ENCODE peak calls at places on chromosomes 4 and X, in nine cellular contexts. N is mesendoderm; K is CD4-positive, CD25-positive, alpha-beta regulatory T cell; Y is stomach; F is CD8-positive, alpha-beta memory T cell; X is colonic mucosa; E is OCI-LY7; D is heart left ventricle; L is thoracic aorta. R is an unnamed sample. For H3K4me1, the result is how much of the 10 kb centered on the place peaks cover.

GRCh38 chr4:40335508-40335860 is 351 bp downstream of the CHRNA9 start:
- DNase-seq in D (no peak), Y (no peak), N (peak), E (no peak), K (no peak), L (no peak), F (no peak), X (no peak), R (no peak)

GRCh38 chr4:40160258-40160657 is 36.6 kb upstream of the RHOH start:
- DNase-seq in E (no peak), F (no peak), X (no peak), N (no peak), D (no peak), Y (no peak), L (no peak), K (no peak), R (no peak)

GRCh38 chr4:98662619-98663225 is 4.3 kb upstream of the TSPAN5 start:
- DNase-seq in D (no peak), K (peak), X (no peak), E (no peak), L (no peak), N (peak), F (peak), Y (no peak), R (peak)

GRCh38 chrX:29231800-29232199 is 644.6 kb downstream of the IL1RAPL1 start:
- DNase-seq in N (peak), K (no peak), Y (no peak), L (no peak), E (no peak), F (no peak), D (no peak), X (no peak), R (no peak)

GRCh38 chr4:52588097-52588496 is 71.0 kb downstream of the USP46 start:
- DNase-seq in F (no peak), E (peak), K (no peak), Y (no peak), N (peak), X (no peak), L (no peak), D (peak), R (peak)

GRCh38 chr4:52126946-52127345 is 75.8 kb downstream of the SPATA18 start:
- DNase-seq in F (no peak), L (no peak), D (no peak), Y (no peak), X (no peak), N (peak), E (no peak), K (no peak), R (no peak)

GRCh38 chr4:89509708-89510269 is 202.2 kb upstream of the GPRIN3 start:
- DNase-seq in Y (no peak), E (no peak), F (no peak), X (no peak), D (no peak), N (no peak), L (no peak), K (no peak), R (no peak)

GRCh38 chrX:55758033-55758432 is 40.5 kb downstream of the RRAGB start:
- DNase-seq in E (no peak), X (no peak), Y (no peak), D (no peak), L (no peak), K (no peak), F (no peak), N (no peak), R (no peak)

GRCh38 chr4:39308576-39308975 is 57.6 kb downstream of the RFC1 start:
- DNase-seq in F (no peak), K (no peak), D (peak), N (no peak), E (no peak), X (no peak), L (no peak), Y (no peak), R (no peak)

GRCh38 chr4:6732441-6733357 is 16.7 kb downstream of the BLOC1S4 start:
- DNase-seq in E (no peak), D (peak), Y (peak), K (no peak), L (no peak), F (no peak), N (peak), X (peak), R (peak)

GRCh38 chr4:158912390-158913175 is 143.8 kb downstream of the FNIP2 start:
- DNase-seq in K (no peak), D (no peak), X (no peak), F (no peak), L (no peak), E (no peak), Y (no peak), N (no peak), R (no peak)

DNA sequence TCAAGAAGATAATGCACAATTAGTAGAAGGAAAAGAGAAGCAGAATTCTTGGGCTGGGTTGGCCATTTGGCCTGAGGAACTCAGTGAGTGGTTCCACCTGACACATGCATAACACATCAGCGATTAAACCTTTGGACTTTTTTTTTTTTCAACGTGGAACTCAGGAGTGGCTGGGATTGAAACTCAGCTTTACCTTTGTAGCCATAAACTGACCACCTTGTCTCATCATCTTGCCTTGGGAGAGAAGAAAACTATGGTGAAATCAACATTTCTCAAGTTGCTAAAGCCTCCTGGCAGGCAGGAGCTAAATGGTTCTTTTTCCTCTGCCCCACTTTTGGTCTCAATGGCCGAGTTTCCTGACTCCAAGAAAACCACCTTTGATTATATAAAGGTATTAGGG is 16.3 kb downstream of the PTTG2 start:
- DNase-seq in E (no peak), D (no peak), Y (no peak), L (no peak), N (no peak), K (no peak), X (no peak), F (no peak), R (peak)
- H3K4me1 ChIP-seq in E (half or more), D (under half), Y (under half), L (half or more), N (under half), K (under half), X (under half), F (under half), R (under half)

DNA sequence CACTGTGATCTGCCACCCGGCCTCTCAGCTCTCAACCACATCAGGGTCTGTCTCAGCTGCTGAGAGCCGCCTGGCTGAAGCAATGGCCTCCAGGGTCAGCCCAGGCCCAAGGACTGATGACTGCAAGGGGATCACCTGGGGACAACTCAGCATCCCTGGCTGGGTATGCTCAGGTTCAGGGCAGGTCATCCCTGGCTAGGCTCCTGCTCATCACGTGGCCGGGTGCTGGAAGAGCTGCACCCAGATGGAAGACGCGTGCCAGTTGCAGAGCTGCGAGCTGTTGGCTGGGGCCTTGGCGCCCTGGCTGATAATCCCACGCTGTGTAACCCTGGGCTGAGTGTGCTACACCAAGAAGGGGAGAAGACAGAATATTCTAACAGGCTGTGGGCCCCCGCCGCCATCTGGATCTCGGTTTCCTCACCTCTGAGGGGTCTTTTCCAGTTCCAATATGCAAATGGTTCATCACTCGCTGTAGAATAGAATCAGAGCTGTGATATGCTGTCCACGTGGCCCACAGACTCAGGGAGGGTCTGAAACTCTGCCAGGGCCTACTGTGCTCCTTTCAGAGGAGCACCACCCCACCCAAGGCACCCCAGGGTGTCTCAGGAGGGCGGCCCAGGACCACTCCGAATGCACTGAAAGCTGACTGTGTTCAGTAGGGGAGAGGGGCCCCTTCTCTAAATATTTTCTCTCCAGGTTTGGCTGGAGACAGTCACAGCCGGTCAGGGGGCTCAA is 338.8 kb downstream of the BCOR start:
- DNase-seq in N (no peak), K (no peak), L (no peak), F (no peak), E (no peak), X (no peak), Y (no peak), D (no peak), R (no peak)
- H3K4me1 ChIP-seq in N (under half), K (under half), L (under half), F (under half), E (half or more), X (under half), Y (under half), D (under half), R (under half)

DNA sequence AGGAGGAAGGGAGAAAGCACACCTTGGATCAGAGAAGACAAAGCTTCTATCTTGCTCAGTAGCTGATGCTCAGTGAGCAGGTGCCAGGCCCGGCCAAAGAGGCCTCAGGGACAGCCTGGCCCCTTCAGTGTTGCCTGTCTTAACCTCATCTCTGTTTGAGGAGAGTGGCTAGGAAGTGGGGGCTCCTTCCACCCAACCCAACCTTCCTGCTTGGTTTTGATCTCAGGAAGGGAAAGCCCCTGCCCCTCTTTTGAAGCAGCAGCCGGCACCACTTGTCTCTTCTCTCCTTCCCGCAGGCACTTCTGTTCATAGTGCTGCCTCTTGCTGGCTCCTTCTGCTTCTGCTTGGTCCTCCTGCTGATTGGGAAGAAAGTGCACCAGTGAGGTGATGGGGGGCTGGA is 2.4 kb upstream of the AFF2 start:
- DNase-seq in Y (no peak), E (no peak), N (no peak), D (no peak), F (peak), K (no peak), X (no peak), L (no peak), R (no peak)
- H3K4me1 ChIP-seq in Y (under half), E (under half), N (under half), D (under half), F (under half), K (under half), X (under half), L (under half), R (under half)

GRCh38 chrX:24479924-24480722 is 15.0 kb downstream of the PDK3 start:
- DNase-seq in D (peak), N (no peak), X (peak), L (no peak), Y (no peak), E (peak), F (peak), K (peak), R (peak)
- H3K4me1 ChIP-seq in D (under half), N (under half), X (under half), L (under half), Y (under half), E (under half), F (half or more), K (under half), R (under half)

DNA sequence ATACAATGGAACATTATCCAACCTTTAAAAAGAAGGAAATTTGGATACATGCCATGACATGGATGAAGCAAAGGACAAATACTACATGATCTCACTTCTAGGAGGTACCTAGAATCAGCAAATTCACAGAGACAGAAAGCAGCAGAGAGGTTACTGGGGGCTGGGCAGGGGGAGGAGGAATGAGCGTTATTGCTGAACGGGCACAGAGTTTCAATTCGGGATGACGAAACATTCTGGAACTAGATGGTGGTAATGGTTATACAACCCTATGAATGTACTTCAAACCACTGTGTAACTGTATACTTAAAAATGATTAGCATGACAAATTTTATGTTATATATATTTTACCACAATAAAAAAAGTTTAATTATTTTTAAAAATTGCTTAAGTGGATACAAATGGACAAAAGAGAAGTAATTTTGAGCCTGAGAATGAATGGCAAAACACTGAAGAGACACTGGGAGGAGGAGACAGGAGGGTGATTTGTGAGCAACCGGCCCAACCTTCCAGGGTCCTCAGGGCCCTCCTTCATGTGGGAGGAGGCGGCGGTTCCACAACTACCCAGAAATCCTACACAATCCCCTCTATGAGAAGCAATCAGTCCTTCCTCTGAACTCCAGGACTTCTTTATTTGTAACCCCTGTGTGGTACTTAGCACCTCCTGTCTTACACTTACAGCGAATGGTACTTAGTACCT is 14.1 kb downstream of the ACSL1 start:
- DNase-seq in E (no peak), Y (no peak), X (no peak), K (no peak), F (no peak), D (no peak), L (no peak), N (no peak), R (no peak)
- H3K4me1 ChIP-seq in E (under half), Y (half or more), X (under half), K (under half), F (under half), D (half or more), L (half or more), N (under half), R (under half)

DNA sequence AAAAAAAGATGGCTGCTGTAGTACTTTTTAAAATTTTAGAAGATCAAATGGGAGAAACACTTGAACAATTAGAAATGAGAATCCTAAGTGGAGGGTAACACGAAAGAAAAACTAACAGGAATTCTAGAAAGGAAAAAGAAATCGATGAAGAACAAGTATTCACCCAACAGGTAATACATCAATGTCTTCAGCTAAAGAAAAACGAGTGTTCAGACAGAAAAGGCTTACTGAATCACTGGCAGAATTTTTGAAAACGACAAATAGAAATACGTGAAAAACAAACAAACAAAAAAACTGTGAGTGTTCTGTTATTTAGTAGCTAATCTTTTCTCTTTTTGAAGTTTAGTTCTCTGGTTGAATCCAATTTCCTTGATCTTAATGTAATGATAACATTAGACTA is 1.8 kb downstream of the MAD2L1 start:
- DNase-seq in K (no peak), F (no peak), E (no peak), N (no peak), L (no peak), X (no peak), D (no peak), Y (no peak), R (no peak)
- H3K4me1 ChIP-seq in K (under half), F (under half), E (half or more), N (under half), L (under half), X (under half), D (under half), Y (under half), R (under half)

DNA sequence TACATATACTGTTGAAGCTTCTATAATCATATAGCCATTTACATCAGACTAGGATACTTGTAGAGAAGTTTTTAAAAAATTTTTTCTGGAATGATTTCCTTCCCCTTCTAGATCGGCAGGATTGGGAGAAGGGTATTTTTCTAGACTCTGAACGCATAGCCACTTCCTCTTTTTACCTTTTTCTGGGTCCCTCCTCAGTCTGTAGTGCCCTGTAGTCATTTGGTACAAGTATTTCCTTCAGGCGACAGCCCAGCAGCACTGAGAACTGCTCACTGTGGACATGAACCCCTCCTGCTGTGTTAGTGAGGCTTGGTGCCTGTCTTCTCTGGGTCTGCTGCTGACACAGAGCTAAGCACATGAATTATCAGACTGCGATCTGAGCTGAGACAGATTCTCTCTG is 255.4 kb downstream of the ARHGAP10 start:
- DNase-seq in Y (no peak), E (no peak), D (no peak), K (no peak), X (no peak), L (no peak), F (no peak), N (peak), R (no peak)
- H3K4me1 ChIP-seq in Y (under half), E (under half), D (under half), K (under half), X (under half), L (half or more), F (under half), N (under half), R (under half)

DNA sequence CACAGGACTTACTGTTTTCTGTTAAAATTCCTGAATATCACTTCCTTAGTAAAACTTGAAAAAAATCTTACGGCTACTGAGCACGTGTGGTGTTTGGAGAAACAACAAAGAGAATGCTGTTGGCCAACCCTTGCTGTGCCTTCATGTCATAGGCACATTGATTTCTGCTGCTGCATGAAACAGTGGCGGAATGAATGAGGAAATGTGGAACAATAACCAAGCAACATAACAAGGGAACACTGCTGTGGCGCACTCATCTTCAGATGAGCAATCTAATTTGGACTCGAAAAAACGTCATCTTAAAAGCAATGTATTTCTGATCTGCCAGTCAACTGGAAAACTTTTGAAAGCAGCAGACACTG is 51.5 kb downstream of the PROM1 start:
- DNase-seq in N (no peak), D (no peak), F (no peak), X (no peak), L (no peak), E (no peak), K (no peak), Y (no peak), R (no peak)
- H3K4me1 ChIP-seq in N (under half), D (under half), F (under half), X (under half), L (under half), E (under half), K (under half), Y (under half), R (under half)

GRCh38 chrX:130974323-130974722 is 71.3 kb upstream of the ENOX2 start:
- DNase-seq in K (no peak), D (no peak), L (no peak), Y (no peak), N (no peak), E (no peak), X (no peak), F (no peak), R (no peak)
- H3K4me1 ChIP-seq in K (under half), D (under half), L (under half), Y (under half), N (under half), E (under half), X (under half), F (under half), R (under half)

GRCh38 chr4:26867914-26868684 is 7.5 kb downstream of the STIM2 start:
- DNase-seq in N (no peak), L (no peak), D (no peak), Y (no peak), E (no peak), K (no peak), X (no peak), F (no peak), R (no peak)

GRCh38 chr4:26864904-26865303 is 4.3 kb downstream of the STIM2 start:
- DNase-seq in Y (no peak), N (no peak), E (no peak), L (no peak), K (no peak), X (no peak), F (no peak), D (no peak), R (peak)

GRCh38 chr4:26866781-26867180 is 6.1 kb downstream of the STIM2 start:
- DNase-seq in L (no peak), F (no peak), N (peak), E (no peak), Y (no peak), K (no peak), X (no peak), D (no peak), R (no peak)

GRCh38 chr4:26863512-26863911 is 2.9 kb downstream of the STIM2 start:
- DNase-seq in D (no peak), N (no peak), L (no peak), E (no peak), K (no peak), F (no peak), Y (no peak), X (no peak), R (no peak)

GRCh38 chr4:26866203-26866602 is 5.6 kb downstream of the STIM2 start:
- DNase-seq in D (no peak), Y (no peak), N (peak), E (no peak), F (no peak), L (no peak), K (no peak), X (no peak), R (no peak)
- H3K4me1 ChIP-seq in D (under half), Y (half or more), N (under half), E (half or more), F (half or more), L (under half), K (half or more), X (under half), R (under half)